ENCODE peak calls at places on chromosome 15, in six cellular contexts. One of them, this sample, is unnamed. For H3K4me1 and H3K36me3, the result is how much of the 10 kb centered on the place peaks cover.

GRCh38 chr15:86743283-86743903 is 663.7 kb downstream of the AGBL1 start:
- DNase-seq in left ventricle myocardium inferior: peak
- DNase-seq in neural progenitor cell: peak
- DNase-seq in naive thymus-derived CD4-positive, alpha-beta T cell: peak
- DNase-seq in kidney: no peak
- DNase-seq in HepG2: peak
- DNase-seq in this sample: peak

GRCh38 chr15:82646250-82647044 is 716 bp downstream of the CPEB1 start:
- DNase-seq in naive thymus-derived CD4-positive, alpha-beta T cell: no peak
- DNase-seq in kidney: peak
- DNase-seq in left ventricle myocardium inferior: no peak
- DNase-seq in neural progenitor cell: peak
- DNase-seq in HepG2: no peak
- DNase-seq in this sample: peak

GRCh38 chr15:81023483-81024264 is 23.0 kb downstream of the TLNRD1 start:
- DNase-seq in naive thymus-derived CD4-positive, alpha-beta T cell: no peak
- DNase-seq in neural progenitor cell: no peak
- DNase-seq in left ventricle myocardium inferior: peak
- DNase-seq in kidney: peak
- DNase-seq in HepG2: no peak
- DNase-seq in this sample: peak

GRCh38 chr15:77727635-77728311 is 95.1 kb upstream of the LINGO1 start:
- DNase-seq in neural progenitor cell: peak
- DNase-seq in left ventricle myocardium inferior: no peak
- DNase-seq in HepG2: no peak
- DNase-seq in naive thymus-derived CD4-positive, alpha-beta T cell: no peak
- DNase-seq in kidney: no peak
- DNase-seq in this sample: no peak

GRCh38 chr15:81914734-81915234 is 131.0 kb downstream of the MEX3B start:
- DNase-seq in neural progenitor cell: no peak
- DNase-seq in left ventricle myocardium inferior: peak
- DNase-seq in kidney: no peak
- DNase-seq in HepG2: no peak
- DNase-seq in naive thymus-derived CD4-positive, alpha-beta T cell: no peak
- DNase-seq in this sample: peak

GRCh38 chr15:29968099-29968892 is 114.5 kb upstream of the GOLGA8J start:
- DNase-seq in neural progenitor cell: peak
- DNase-seq in HepG2: no peak
- DNase-seq in naive thymus-derived CD4-positive, alpha-beta T cell: no peak
- DNase-seq in left ventricle myocardium inferior: no peak
- DNase-seq in kidney: peak
- DNase-seq in this sample: no peak

GRCh38 chr15:36109943-36110658 is 469.3 kb upstream of the CDIN1 start:
- DNase-seq in left ventricle myocardium inferior: no peak
- DNase-seq in HepG2: no peak
- DNase-seq in neural progenitor cell: no peak
- DNase-seq in kidney: no peak
- DNase-seq in naive thymus-derived CD4-positive, alpha-beta T cell: no peak
- DNase-seq in this sample: no peak

GRCh38 chr15:50953302-50953701 is 44.8 kb downstream of the AP4E1 start:
- DNase-seq in neural progenitor cell: no peak
- DNase-seq in kidney: no peak
- DNase-seq in naive thymus-derived CD4-positive, alpha-beta T cell: no peak
- DNase-seq in HepG2: no peak
- DNase-seq in left ventricle myocardium inferior: no peak
- DNase-seq in this sample: no peak

GRCh38 chr15:57375827-57376694 is at the start of gene CGNL1:
- DNase-seq in neural progenitor cell: peak
- DNase-seq in left ventricle myocardium inferior: peak
- DNase-seq in naive thymus-derived CD4-positive, alpha-beta T cell: no peak
- DNase-seq in kidney: peak
- DNase-seq in HepG2: peak
- DNase-seq in this sample: peak

GRCh38 chr15:64263567-64263966 is 92.4 kb downstream of the CSNK1G1 start:
- DNase-seq in HepG2: no peak
- DNase-seq in left ventricle myocardium inferior: no peak
- DNase-seq in neural progenitor cell: no peak
- DNase-seq in naive thymus-derived CD4-positive, alpha-beta T cell: no peak
- DNase-seq in kidney: no peak
- DNase-seq in this sample: no peak
- H3K4me1 ChIP-seq in HepG2: under half
- H3K4me1 ChIP-seq in left ventricle myocardium inferior: under half
- H3K4me1 ChIP-seq in neural progenitor cell: under half
- H3K4me1 ChIP-seq in naive thymus-derived CD4-positive, alpha-beta T cell: under half
- H3K4me1 ChIP-seq in kidney: under half
- H3K4me1 ChIP-seq in this sample: under half

GRCh38 chr15:63531586-63531985 is 27.2 kb downstream of the USP3 start:
- DNase-seq in left ventricle myocardium inferior: no peak
- DNase-seq in naive thymus-derived CD4-positive, alpha-beta T cell: no peak
- DNase-seq in HepG2: no peak
- DNase-seq in kidney: no peak
- DNase-seq in neural progenitor cell: no peak
- DNase-seq in this sample: no peak
- H3K4me3 ChIP-seq in left ventricle myocardium inferior: no peak
- H3K4me3 ChIP-seq in naive thymus-derived CD4-positive, alpha-beta T cell: no peak
- H3K4me3 ChIP-seq in HepG2: no peak
- H3K4me3 ChIP-seq in kidney: no peak
- H3K4me3 ChIP-seq in neural progenitor cell: no peak
- H3K4me3 ChIP-seq in this sample: no peak

GRCh38 chr15:52251144-52251860 is 44.3 kb downstream of the MYO5C start:
- DNase-seq in kidney: no peak
- DNase-seq in naive thymus-derived CD4-positive, alpha-beta T cell: no peak
- DNase-seq in neural progenitor cell: no peak
- DNase-seq in left ventricle myocardium inferior: no peak
- DNase-seq in HepG2: peak
- DNase-seq in this sample: no peak
- H3K36me3 ChIP-seq in kidney: under half
- H3K36me3 ChIP-seq in naive thymus-derived CD4-positive, alpha-beta T cell: under half
- H3K36me3 ChIP-seq in neural progenitor cell: under half
- H3K36me3 ChIP-seq in left ventricle myocardium inferior: under half
- H3K36me3 ChIP-seq in HepG2: half or more
- H3K36me3 ChIP-seq in this sample: under half

GRCh38 chr15:73928971-73929627 is 2.8 kb downstream of the LOXL1 start:
- DNase-seq in kidney: no peak
- DNase-seq in HepG2: no peak
- DNase-seq in naive thymus-derived CD4-positive, alpha-beta T cell: no peak
- DNase-seq in neural progenitor cell: peak
- DNase-seq in left ventricle myocardium inferior: peak
- DNase-seq in this sample: no peak

GRCh38 chr15:73927003-73927475 is 777 bp downstream of the LOXL1 start:
- DNase-seq in naive thymus-derived CD4-positive, alpha-beta T cell: no peak
- DNase-seq in left ventricle myocardium inferior: peak
- DNase-seq in kidney: peak
- DNase-seq in HepG2: no peak
- DNase-seq in neural progenitor cell: peak
- DNase-seq in this sample: peak

GRCh38 chr15:73926191-73927002 is at the start of gene LOXL1:
- DNase-seq in kidney: peak
- DNase-seq in neural progenitor cell: peak
- DNase-seq in HepG2: peak
- DNase-seq in left ventricle myocardium inferior: peak
- DNase-seq in naive thymus-derived CD4-positive, alpha-beta T cell: peak
- DNase-seq in this sample: peak

GRCh38 chr15:73927476-73928240 is 1.4 kb downstream of the LOXL1 start:
- DNase-seq in neural progenitor cell: peak
- DNase-seq in left ventricle myocardium inferior: peak
- DNase-seq in HepG2: no peak
- DNase-seq in naive thymus-derived CD4-positive, alpha-beta T cell: peak
- DNase-seq in kidney: peak
- DNase-seq in this sample: peak

DNA sequence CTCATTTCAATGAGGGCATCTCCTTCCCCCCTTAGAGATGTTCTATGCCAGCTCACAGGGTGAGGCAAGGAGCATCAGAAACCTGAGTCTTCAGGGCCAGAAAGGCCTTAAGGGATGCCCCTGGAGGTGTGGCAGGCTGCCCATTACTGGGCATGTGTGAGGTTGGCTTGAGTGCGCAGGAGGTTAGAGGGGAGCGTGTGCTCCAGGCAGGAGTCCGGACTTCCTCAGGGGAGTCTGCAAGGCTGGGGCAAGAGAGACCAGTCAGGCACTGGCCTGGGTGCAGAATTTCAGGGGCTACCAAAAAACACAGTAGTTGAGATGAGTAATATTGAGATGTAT is 1.9 kb downstream of the LOXL1 start:
- DNase-seq in HepG2: no peak
- DNase-seq in naive thymus-derived CD4-positive, alpha-beta T cell: no peak
- DNase-seq in kidney: no peak
- DNase-seq in neural progenitor cell: no peak
- DNase-seq in left ventricle myocardium inferior: no peak
- DNase-seq in this sample: peak
- H3K4me1 ChIP-seq in HepG2: under half
- H3K4me1 ChIP-seq in naive thymus-derived CD4-positive, alpha-beta T cell: under half
- H3K4me1 ChIP-seq in kidney: under half
- H3K4me1 ChIP-seq in neural progenitor cell: under half
- H3K4me1 ChIP-seq in left ventricle myocardium inferior: half or more
- H3K4me1 ChIP-seq in this sample: under half

GRCh38 chr15:88627463-88627862 is 6.3 kb downstream of the AEN start:
- DNase-seq in naive thymus-derived CD4-positive, alpha-beta T cell: peak
- DNase-seq in HepG2: no peak
- DNase-seq in neural progenitor cell: no peak
- DNase-seq in kidney: no peak
- DNase-seq in left ventricle myocardium inferior: no peak
- DNase-seq in this sample: no peak
- H3K4me3 ChIP-seq in naive thymus-derived CD4-positive, alpha-beta T cell: peak
- H3K4me3 ChIP-seq in HepG2: no peak
- H3K4me3 ChIP-seq in neural progenitor cell: no peak
- H3K4me3 ChIP-seq in kidney: no peak
- H3K4me3 ChIP-seq in left ventricle myocardium inferior: no peak
- H3K4me3 ChIP-seq in this sample: no peak